ENCODE peak calls at places on chromosome 2, in four cellular contexts. F is body of pancreas, O is MM.1S, A is breast epithelium. X is an unnamed sample. For H3K4me1 and H3K27me3, the result is how much of the 10 kb centered on the place peaks cover.

GRCh38 chr2:216349366-216349765 is 22.9 kb downstream of the MARCHF4 start:
- DNase-seq in A (no peak), F (no peak), O (no peak), X (no peak)

GRCh38 chr2:172288603-172289002 is 138.8 kb upstream of the ITGA6 start:
- DNase-seq in F (peak), O (no peak), A (no peak), X (peak)

GRCh38 chr2:336360-336759 is 48.5 kb upstream of the ALKAL2 start:
- DNase-seq in O (no peak), F (no peak), A (no peak), X (no peak)

GRCh38 chr2:181404472-181404871 is 52.7 kb upstream of the ITGA4 start:
- DNase-seq in O (no peak), A (no peak), F (no peak), X (no peak)

GRCh38 chr2:37688771-37689468 is 17.5 kb upstream of the CDC42EP3 start:
- DNase-seq in O (no peak), F (no peak), A (peak), X (peak)

GRCh38 chr2:63064197-63064596 is 13.6 kb downstream of the OTX1 start:
- DNase-seq in O (no peak), A (no peak), F (no peak), X (no peak)

GRCh38 chr2:209734805-209735204 is 36.8 kb upstream of the UNC80 start:
- DNase-seq in F (no peak), O (no peak), A (no peak), X (no peak)

GRCh38 chr2:66846887-66847286 is 412.0 kb downstream of the MEIS1 start:
- DNase-seq in F (peak), O (no peak), A (no peak), X (no peak)

GRCh38 chr2:227566012-227566411 is 32.7 kb upstream of the SCYGR2 start:
- DNase-seq in A (no peak), O (no peak), F (no peak), X (no peak)

GRCh38 chr2:137165968-137166367 is 400.6 kb downstream of the THSD7B start:
- DNase-seq in O (no peak), F (no peak), A (no peak), X (peak)

GRCh38 chr2:101528501-101528900 is 53.6 kb upstream of the RFX8 start:
- DNase-seq in O (no peak), A (no peak), F (no peak), X (no peak)

GRCh38 chr2:120323214-120323613 is 22.7 kb upstream of the INHBB start:
- DNase-seq in O (no peak), F (peak), A (peak), X (no peak)

GRCh38 chr2:193584522-193584938 is 1389.8 kb upstream of the TMEFF2 start:
- DNase-seq in O (peak), A (no peak), F (no peak), X (no peak)

GRCh38 chr2:180058993-180059392 is 51.9 kb upstream of the CWC22 start:
- DNase-seq in A (no peak), O (no peak), F (no peak), X (no peak)

GRCh38 chr2:149537098-149537726 is 50.4 kb downstream of the MMADHC start:
- DNase-seq in O (peak), A (no peak), F (no peak), X (no peak)

GRCh38 chr2:220043155-220043992 is 415.9 kb downstream of the SLC4A3 start:
- DNase-seq in A (no peak), O (no peak), F (no peak), X (peak)

GRCh38 chr2:96265349-96265839 is 403 bp downstream of the TMEM127 start:
- DNase-seq in O (peak), A (no peak), F (peak), X (no peak)

GRCh38 chr2:12202301-12202700 is 455.9 kb downstream of the LPIN1 start:
- DNase-seq in O (no peak), F (no peak), A (peak), X (no peak)

GRCh38 chr2:219573166-219573565 is 1.1 kb downstream of the INHA start:
- DNase-seq in F (no peak), A (no peak), O (no peak), X (no peak)

GRCh38 chr2:128291844-128292598 is 26.6 kb downstream of the HS6ST1 start:
- DNase-seq in A (no peak), O (no peak), F (no peak), X (no peak)

GRCh38 chr2:86592547-86593230 is 29.4 kb upstream of the CHMP3 start:
- DNase-seq in F (no peak), O (no peak), A (no peak), X (no peak)

GRCh38 chr2:85770369-85770768 is 16.6 kb downstream of the ATOH8 start:
- DNase-seq in F (no peak), A (no peak), O (no peak), X (no peak)

GRCh38 chr2:204749319-204749718 is 204.0 kb downstream of the PARD3B start:
- DNase-seq in O (no peak), A (no peak), F (no peak), X (peak)

GRCh38 chr2:36433311-36434217 is 78.0 kb downstream of the CRIM1 start:
- DNase-seq in O (no peak), A (peak), F (no peak), X (peak)

GRCh38 chr2:10398496-10398895 is 49.6 kb downstream of the ODC1 start:
- DNase-seq in A (no peak), O (no peak), F (peak), X (no peak)

GRCh38 chr2:73112026-73112912 is 479 bp downstream of the RAB11FIP5 start:
- DNase-seq in A (no peak), O (peak), F (peak), X (peak)
- TF ChIP-seq CTCF in A (no peak), O (no peak), F (no peak), X (peak)

GRCh38 chr2:240819404-240820013 is 510 bp downstream of the KIF1A start:
- DNase-seq in O (no peak), F (peak), A (no peak), X (no peak)
- H3K4me1 ChIP-seq in O (under half), F (under half), A (under half), X (under half)

GRCh38 chr2:26564121-26564520 is 77.0 kb downstream of the CIB4 start:
- DNase-seq in F (no peak), A (no peak), O (no peak), X (no peak)

GRCh38 chr2:26561918-26562810 is 79.0 kb downstream of the CIB4 start:
- DNase-seq in O (no peak), F (peak), A (peak), X (no peak)

GRCh38 chr2:26563686-26564085 is 77.5 kb downstream of the CIB4 start:
- DNase-seq in F (no peak), O (no peak), A (no peak), X (no peak)

GRCh38 chr2:26561376-26561775 is 79.8 kb downstream of the CIB4 start:
- DNase-seq in A (no peak), O (no peak), F (no peak), X (no peak)

GRCh38 chr2:26562811-26563645 is 78.1 kb downstream of the CIB4 start:
- DNase-seq in A (peak), F (peak), O (no peak), X (no peak)
- H3K27me3 ChIP-seq in A (under half), F (under half), O (half or more), X (half or more)

GRCh38 chr2:173750332-173750731 is 214.8 kb downstream of the SP3 start:
- DNase-seq in A (no peak), F (no peak), O (no peak), X (no peak)

GRCh38 chr2:173751245-173751975 is 213.8 kb downstream of the SP3 start:
- DNase-seq in A (no peak), O (no peak), F (no peak), X (no peak)

GRCh38 chr2:173747037-173747436 is 218.1 kb downstream of the SP3 start:
- DNase-seq in A (no peak), O (no peak), F (no peak), X (no peak)

GRCh38 chr2:173750831-173751230 is 214.3 kb downstream of the SP3 start:
- DNase-seq in F (no peak), O (no peak), A (no peak), X (no peak)

DNA sequence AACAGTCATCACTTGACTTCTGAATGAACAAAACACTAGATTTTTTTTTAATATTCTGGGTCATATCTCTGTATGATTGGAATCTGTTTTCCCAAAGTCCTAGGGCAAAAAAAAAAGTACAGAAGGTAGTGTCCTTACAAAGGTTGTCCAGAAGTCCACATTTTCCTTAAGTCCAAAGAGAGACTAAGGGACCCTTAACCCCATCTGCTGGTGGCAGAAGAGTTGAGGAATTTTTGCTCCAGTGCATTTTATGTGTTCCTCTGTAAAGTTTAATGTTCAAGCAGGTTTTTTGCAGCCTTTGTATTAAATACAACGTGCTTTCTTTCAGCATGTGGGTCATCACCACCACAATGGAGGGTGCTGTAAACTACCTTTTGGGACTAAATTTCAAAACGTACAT is 215.9 kb downstream of the SP3 start:
- DNase-seq in A (no peak), F (no peak), O (no peak), X (peak)
- TF ChIP-seq CTCF in A (no peak), F (no peak), O (no peak), X (peak)

GRCh38 chr2:9212010-9212638 is 5.5 kb downstream of the ASAP2 start:
- DNase-seq in F (peak), A (no peak), O (no peak), X (no peak)
- H3K4me1 ChIP-seq in F (half or more), A (under half), O (under half), X (under half)

GRCh38 chr2:127226132-127226519 is 6.0 kb upstream of the CYP27C1 start:
- DNase-seq in F (no peak), A (no peak), O (no peak), X (no peak)

GRCh38 chr2:127226520-127227263 is 6.6 kb upstream of the CYP27C1 start:
- DNase-seq in O (no peak), F (peak), A (peak), X (peak)

GRCh38 chr2:127229555-127229954 is 9.5 kb upstream of the CYP27C1 start:
- DNase-seq in A (no peak), O (no peak), F (no peak), X (no peak)

GRCh38 chr2:127228102-127228501 is 8.0 kb upstream of the CYP27C1 start:
- DNase-seq in A (no peak), F (no peak), O (no peak), X (no peak)

GRCh38 chr2:127225186-127225960 is 5.3 kb upstream of the CYP27C1 start:
- DNase-seq in F (no peak), O (no peak), A (no peak), X (no peak)
- H3K27me3 ChIP-seq in F (under half), O (under half), A (under half), X (under half)

GRCh38 chr2:24948506-24948905 is 23.2 kb downstream of the DNAJC27 start:
- DNase-seq in A (no peak), F (no peak), O (no peak), X (no peak)

GRCh38 chr2:24947758-24948157 is 24.0 kb downstream of the DNAJC27 start:
- DNase-seq in F (no peak), A (no peak), O (no peak), X (no peak)

GRCh38 chr2:24945907-24946306 is 25.8 kb downstream of the DNAJC27 start:
- DNase-seq in O (no peak), F (no peak), A (no peak), X (no peak)

GRCh38 chr2:24939353-24939752 is 19.3 kb upstream of the ADCY3 start:
- DNase-seq in F (no peak), A (no peak), O (no peak), X (no peak)

GRCh38 chr2:24943427-24943826 is 23.4 kb upstream of the ADCY3 start:
- DNase-seq in A (no peak), O (no peak), F (no peak), X (no peak)
- TF ChIP-seq CTCF in A (no peak), O (no peak), F (no peak), X (no peak)

DNA sequence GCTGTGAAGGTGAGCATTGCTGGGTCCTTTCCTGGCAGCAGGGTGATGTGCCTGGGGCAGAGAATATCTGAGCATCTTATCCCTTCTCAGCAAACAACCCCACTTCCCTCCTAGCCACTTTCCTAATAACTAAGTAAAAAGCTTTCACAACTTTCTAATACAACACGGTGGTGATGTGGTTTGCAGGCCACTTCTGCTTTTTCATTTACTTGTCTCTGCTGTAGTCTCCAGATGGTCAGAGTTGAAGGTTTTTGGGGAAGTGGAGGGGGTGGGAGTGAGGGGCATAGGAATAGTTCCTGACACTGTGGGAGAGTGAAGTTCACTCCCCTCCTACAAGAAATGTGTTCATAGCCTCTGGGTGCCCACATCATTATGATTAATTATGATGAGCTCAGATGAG is 11.6 kb downstream of the OXER1 start:
- DNase-seq in F (peak), A (no peak), O (no peak), X (no peak)
- H3K4me1 ChIP-seq in F (under half), A (under half), O (under half), X (under half)

X was measured in foreskin keratinocyte.